ENCODE peak calls at places on chromosomes 12 and 14, in six cellular contexts. One of them, this sample, is unnamed.

GRCh38 chr12:124273630-124274029 is 21.3 kb upstream of the RFLNA start:
- DNase-seq in A549: peak
- DNase-seq in NCI-H1105: no peak
- DNase-seq in sciatic nerve: no peak
- DNase-seq in stimulated activated naive CD8-positive, alpha-beta T cell treated with anti-CD3 and anti-CD28 coated beads, Interleukin-15, amount 100 ng/mL, for 72 hours: peak
- DNase-seq in epithelial cell of esophagus: peak
- DNase-seq in this sample: peak

GRCh38 chr12:2273288-2273687 is 220.5 kb downstream of the CACNA1C start:
- DNase-seq in A549: no peak
- DNase-seq in NCI-H1105: no peak
- DNase-seq in sciatic nerve: peak
- DNase-seq in stimulated activated naive CD8-positive, alpha-beta T cell treated with anti-CD3 and anti-CD28 coated beads, Interleukin-15, amount 100 ng/mL, for 72 hours: no peak
- DNase-seq in epithelial cell of esophagus: no peak
- DNase-seq in this sample: no peak

GRCh38 chr12:4211372-4211771 is 62.2 kb upstream of the CCND2 start:
- DNase-seq in A549: no peak
- DNase-seq in NCI-H1105: no peak
- DNase-seq in sciatic nerve: no peak
- DNase-seq in stimulated activated naive CD8-positive, alpha-beta T cell treated with anti-CD3 and anti-CD28 coated beads, Interleukin-15, amount 100 ng/mL, for 72 hours: no peak
- DNase-seq in epithelial cell of esophagus: peak
- DNase-seq in this sample: no peak

GRCh38 chr12:13205809-13206559 is 9.5 kb downstream of the EMP1 start:
- DNase-seq in A549: peak
- DNase-seq in NCI-H1105: no peak
- DNase-seq in sciatic nerve: no peak
- DNase-seq in stimulated activated naive CD8-positive, alpha-beta T cell treated with anti-CD3 and anti-CD28 coated beads, Interleukin-15, amount 100 ng/mL, for 72 hours: peak
- DNase-seq in epithelial cell of esophagus: peak
- DNase-seq in this sample: peak

GRCh38 chr14:60631842-60632241 is 17.4 kb downstream of the SIX1 start:
- DNase-seq in A549: no peak
- DNase-seq in NCI-H1105: no peak
- DNase-seq in sciatic nerve: no peak
- DNase-seq in stimulated activated naive CD8-positive, alpha-beta T cell treated with anti-CD3 and anti-CD28 coated beads, Interleukin-15, amount 100 ng/mL, for 72 hours: no peak
- DNase-seq in epithelial cell of esophagus: no peak
- DNase-seq in this sample: no peak

GRCh38 chr12:55396326-55396725 is 4.0 kb upstream of the OR6C65 start:
- DNase-seq in A549: no peak
- DNase-seq in NCI-H1105: no peak
- DNase-seq in sciatic nerve: no peak
- DNase-seq in stimulated activated naive CD8-positive, alpha-beta T cell treated with anti-CD3 and anti-CD28 coated beads, Interleukin-15, amount 100 ng/mL, for 72 hours: no peak
- DNase-seq in epithelial cell of esophagus: no peak
- DNase-seq in this sample: no peak

GRCh38 chr14:100065942-100066574 is 836 bp downstream of the EVL start:
- DNase-seq in A549: no peak
- DNase-seq in NCI-H1105: no peak
- DNase-seq in sciatic nerve: no peak
- DNase-seq in stimulated activated naive CD8-positive, alpha-beta T cell treated with anti-CD3 and anti-CD28 coated beads, Interleukin-15, amount 100 ng/mL, for 72 hours: peak
- DNase-seq in epithelial cell of esophagus: no peak
- DNase-seq in this sample: no peak

GRCh38 chr14:106522990-106523389 is 996.6 kb downstream of the TMEM121 start:
- DNase-seq in A549: no peak
- DNase-seq in NCI-H1105: no peak
- DNase-seq in sciatic nerve: no peak
- DNase-seq in stimulated activated naive CD8-positive, alpha-beta T cell treated with anti-CD3 and anti-CD28 coated beads, Interleukin-15, amount 100 ng/mL, for 72 hours: no peak
- DNase-seq in epithelial cell of esophagus: no peak
- DNase-seq in this sample: no peak

GRCh38 chr14:37116933-37117844 is 55.2 kb downstream of the SLC25A21 start:
- DNase-seq in A549: peak
- DNase-seq in NCI-H1105: peak
- DNase-seq in sciatic nerve: no peak
- DNase-seq in stimulated activated naive CD8-positive, alpha-beta T cell treated with anti-CD3 and anti-CD28 coated beads, Interleukin-15, amount 100 ng/mL, for 72 hours: no peak
- DNase-seq in epithelial cell of esophagus: peak
- DNase-seq in this sample: peak

GRCh38 chr12:123935956-123936355 is 36.7 kb downstream of the CCDC92 start:
- DNase-seq in A549: no peak
- DNase-seq in NCI-H1105: no peak
- DNase-seq in sciatic nerve: no peak
- DNase-seq in stimulated activated naive CD8-positive, alpha-beta T cell treated with anti-CD3 and anti-CD28 coated beads, Interleukin-15, amount 100 ng/mL, for 72 hours: no peak
- DNase-seq in epithelial cell of esophagus: no peak
- DNase-seq in this sample: no peak

GRCh38 chr12:2841056-2841455 is 6.2 kb upstream of the NRIP2 start:
- DNase-seq in A549: no peak
- DNase-seq in NCI-H1105: no peak
- DNase-seq in sciatic nerve: no peak
- DNase-seq in stimulated activated naive CD8-positive, alpha-beta T cell treated with anti-CD3 and anti-CD28 coated beads, Interleukin-15, amount 100 ng/mL, for 72 hours: no peak
- DNase-seq in epithelial cell of esophagus: no peak
- DNase-seq in this sample: no peak

GRCh38 chr14:22131749-22132476 is 457.1 kb downstream of the DAD1 start:
- DNase-seq in A549: peak
- DNase-seq in NCI-H1105: no peak
- DNase-seq in sciatic nerve: no peak
- DNase-seq in stimulated activated naive CD8-positive, alpha-beta T cell treated with anti-CD3 and anti-CD28 coated beads, Interleukin-15, amount 100 ng/mL, for 72 hours: peak
- DNase-seq in epithelial cell of esophagus: peak
- DNase-seq in this sample: no peak

GRCh38 chr14:104794099-104794498 is 1.4 kb downstream of the AKT1 start:
- DNase-seq in A549: peak
- DNase-seq in NCI-H1105: no peak
- DNase-seq in sciatic nerve: no peak
- DNase-seq in stimulated activated naive CD8-positive, alpha-beta T cell treated with anti-CD3 and anti-CD28 coated beads, Interleukin-15, amount 100 ng/mL, for 72 hours: peak
- DNase-seq in epithelial cell of esophagus: peak
- DNase-seq in this sample: no peak

GRCh38 chr12:23340351-23340750 is 609.1 kb downstream of the SOX5 start:
- DNase-seq in A549: no peak
- DNase-seq in NCI-H1105: no peak
- DNase-seq in sciatic nerve: no peak
- DNase-seq in stimulated activated naive CD8-positive, alpha-beta T cell treated with anti-CD3 and anti-CD28 coated beads, Interleukin-15, amount 100 ng/mL, for 72 hours: no peak
- DNase-seq in epithelial cell of esophagus: no peak
- DNase-seq in this sample: no peak

GRCh38 chr12:65649126-65649525 is 175.2 kb upstream of the HMGA2 start:
- DNase-seq in A549: peak
- DNase-seq in NCI-H1105: no peak
- DNase-seq in sciatic nerve: no peak
- DNase-seq in stimulated activated naive CD8-positive, alpha-beta T cell treated with anti-CD3 and anti-CD28 coated beads, Interleukin-15, amount 100 ng/mL, for 72 hours: no peak
- DNase-seq in epithelial cell of esophagus: peak
- DNase-seq in this sample: peak

GRCh38 chr12:12560587-12561304 is 1.9 kb downstream of the DUSP16 start:
- DNase-seq in A549: peak
- DNase-seq in NCI-H1105: no peak
- DNase-seq in sciatic nerve: no peak
- DNase-seq in stimulated activated naive CD8-positive, alpha-beta T cell treated with anti-CD3 and anti-CD28 coated beads, Interleukin-15, amount 100 ng/mL, for 72 hours: peak
- DNase-seq in epithelial cell of esophagus: peak
- DNase-seq in this sample: peak

GRCh38 chr12:75738486-75738885 is 227.1 kb upstream of the KRR1 start:
- DNase-seq in A549: no peak
- DNase-seq in NCI-H1105: no peak
- DNase-seq in sciatic nerve: no peak
- DNase-seq in stimulated activated naive CD8-positive, alpha-beta T cell treated with anti-CD3 and anti-CD28 coated beads, Interleukin-15, amount 100 ng/mL, for 72 hours: peak
- DNase-seq in epithelial cell of esophagus: no peak
- DNase-seq in this sample: no peak

GRCh38 chr14:105582639-105583038 is 56.3 kb downstream of the TMEM121 start:
- DNase-seq in A549: no peak
- DNase-seq in NCI-H1105: no peak
- DNase-seq in sciatic nerve: peak
- DNase-seq in stimulated activated naive CD8-positive, alpha-beta T cell treated with anti-CD3 and anti-CD28 coated beads, Interleukin-15, amount 100 ng/mL, for 72 hours: no peak
- DNase-seq in epithelial cell of esophagus: peak
- DNase-seq in this sample: no peak

GRCh38 chr14:77141592-77142288 is at the start of gene ZDHHC22:
- DNase-seq in A549: peak
- DNase-seq in NCI-H1105: peak
- DNase-seq in sciatic nerve: no peak
- DNase-seq in stimulated activated naive CD8-positive, alpha-beta T cell treated with anti-CD3 and anti-CD28 coated beads, Interleukin-15, amount 100 ng/mL, for 72 hours: no peak
- DNase-seq in epithelial cell of esophagus: no peak
- DNase-seq in this sample: no peak

GRCh38 chr12:105721051-105721825 is 390.7 kb downstream of the C12orf75 start:
- DNase-seq in A549: no peak
- DNase-seq in NCI-H1105: peak
- DNase-seq in sciatic nerve: no peak
- DNase-seq in stimulated activated naive CD8-positive, alpha-beta T cell treated with anti-CD3 and anti-CD28 coated beads, Interleukin-15, amount 100 ng/mL, for 72 hours: no peak
- DNase-seq in epithelial cell of esophagus: no peak
- DNase-seq in this sample: no peak

GRCh38 chr14:104187931-104188726 is 49.7 kb downstream of the KIF26A start:
- DNase-seq in A549: no peak
- DNase-seq in NCI-H1105: no peak
- DNase-seq in sciatic nerve: no peak
- DNase-seq in stimulated activated naive CD8-positive, alpha-beta T cell treated with anti-CD3 and anti-CD28 coated beads, Interleukin-15, amount 100 ng/mL, for 72 hours: no peak
- DNase-seq in epithelial cell of esophagus: no peak
- DNase-seq in this sample: no peak

GRCh38 chr12:69688496-69689427 is 10.3 kb downstream of the BEST3 start:
- DNase-seq in A549: peak
- DNase-seq in NCI-H1105: no peak
- DNase-seq in sciatic nerve: peak
- DNase-seq in stimulated activated naive CD8-positive, alpha-beta T cell treated with anti-CD3 and anti-CD28 coated beads, Interleukin-15, amount 100 ng/mL, for 72 hours: peak
- DNase-seq in epithelial cell of esophagus: peak
- DNase-seq in this sample: peak

GRCh38 chr14:78254911-78255431 is 84.8 kb downstream of the NRXN3 start:
- DNase-seq in A549: peak
- DNase-seq in NCI-H1105: peak
- DNase-seq in sciatic nerve: no peak
- DNase-seq in stimulated activated naive CD8-positive, alpha-beta T cell treated with anti-CD3 and anti-CD28 coated beads, Interleukin-15, amount 100 ng/mL, for 72 hours: peak
- DNase-seq in epithelial cell of esophagus: peak
- DNase-seq in this sample: no peak

GRCh38 chr14:64510825-64511679 is 6.5 kb downstream of the ZBTB1 start:
- DNase-seq in A549: peak
- DNase-seq in NCI-H1105: peak
- DNase-seq in sciatic nerve: peak
- DNase-seq in stimulated activated naive CD8-positive, alpha-beta T cell treated with anti-CD3 and anti-CD28 coated beads, Interleukin-15, amount 100 ng/mL, for 72 hours: peak
- DNase-seq in epithelial cell of esophagus: peak
- DNase-seq in this sample: peak

GRCh38 chr12:97575792-97576191 is 113.2 kb downstream of the RMST start:
- DNase-seq in A549: no peak
- DNase-seq in NCI-H1105: no peak
- DNase-seq in sciatic nerve: no peak
- DNase-seq in stimulated activated naive CD8-positive, alpha-beta T cell treated with anti-CD3 and anti-CD28 coated beads, Interleukin-15, amount 100 ng/mL, for 72 hours: no peak
- DNase-seq in epithelial cell of esophagus: peak
- DNase-seq in this sample: no peak

GRCh38 chr14:77043177-77043983 is 14.9 kb upstream of the IRF2BPL start:
- DNase-seq in A549: peak
- DNase-seq in NCI-H1105: no peak
- DNase-seq in sciatic nerve: peak
- DNase-seq in stimulated activated naive CD8-positive, alpha-beta T cell treated with anti-CD3 and anti-CD28 coated beads, Interleukin-15, amount 100 ng/mL, for 72 hours: peak
- DNase-seq in epithelial cell of esophagus: peak
- DNase-seq in this sample: peak

GRCh38 chr12:1272132-1272531 is 281.1 kb downstream of the ERC1 start:
- DNase-seq in A549: no peak
- DNase-seq in NCI-H1105: no peak
- DNase-seq in sciatic nerve: no peak
- DNase-seq in stimulated activated naive CD8-positive, alpha-beta T cell treated with anti-CD3 and anti-CD28 coated beads, Interleukin-15, amount 100 ng/mL, for 72 hours: peak
- DNase-seq in epithelial cell of esophagus: no peak
- DNase-seq in this sample: no peak

GRCh38 chr12:92070864-92071445 is 74.7 kb downstream of the BTG1 start:
- DNase-seq in A549: peak
- DNase-seq in NCI-H1105: no peak
- DNase-seq in sciatic nerve: no peak
- DNase-seq in stimulated activated naive CD8-positive, alpha-beta T cell treated with anti-CD3 and anti-CD28 coated beads, Interleukin-15, amount 100 ng/mL, for 72 hours: no peak
- DNase-seq in epithelial cell of esophagus: no peak
- DNase-seq in this sample: no peak

GRCh38 chr12:45615268-45615667 is 114.2 kb upstream of the ARID2 start:
- DNase-seq in A549: peak
- DNase-seq in NCI-H1105: peak
- DNase-seq in sciatic nerve: no peak
- DNase-seq in stimulated activated naive CD8-positive, alpha-beta T cell treated with anti-CD3 and anti-CD28 coated beads, Interleukin-15, amount 100 ng/mL, for 72 hours: no peak
- DNase-seq in epithelial cell of esophagus: peak
- DNase-seq in this sample: no peak

GRCh38 chr12:75812341-75813018 is 219.1 kb downstream of the PHLDA1 start:
- DNase-seq in A549: no peak
- DNase-seq in NCI-H1105: peak
- DNase-seq in sciatic nerve: no peak
- DNase-seq in stimulated activated naive CD8-positive, alpha-beta T cell treated with anti-CD3 and anti-CD28 coated beads, Interleukin-15, amount 100 ng/mL, for 72 hours: no peak
- DNase-seq in epithelial cell of esophagus: no peak
- DNase-seq in this sample: no peak

GRCh38 chr12:42660968-42661937 is 71.7 kb upstream of the PRICKLE1 start:
- DNase-seq in A549: no peak
- DNase-seq in NCI-H1105: peak
- DNase-seq in sciatic nerve: no peak
- DNase-seq in stimulated activated naive CD8-positive, alpha-beta T cell treated with anti-CD3 and anti-CD28 coated beads, Interleukin-15, amount 100 ng/mL, for 72 hours: no peak
- DNase-seq in epithelial cell of esophagus: no peak
- DNase-seq in this sample: no peak

GRCh38 chr14:74917646-74918081 is 5.4 kb downstream of the RPS6KL1 start:
- DNase-seq in A549: no peak
- DNase-seq in NCI-H1105: no peak
- DNase-seq in sciatic nerve: peak
- DNase-seq in stimulated activated naive CD8-positive, alpha-beta T cell treated with anti-CD3 and anti-CD28 coated beads, Interleukin-15, amount 100 ng/mL, for 72 hours: no peak
- DNase-seq in epithelial cell of esophagus: no peak
- DNase-seq in this sample: no peak

GRCh38 chr12:132259364-132259871 is 70.0 kb downstream of the GALNT9 start:
- DNase-seq in A549: no peak
- DNase-seq in NCI-H1105: no peak
- DNase-seq in sciatic nerve: no peak
- DNase-seq in stimulated activated naive CD8-positive, alpha-beta T cell treated with anti-CD3 and anti-CD28 coated beads, Interleukin-15, amount 100 ng/mL, for 72 hours: no peak
- DNase-seq in epithelial cell of esophagus: no peak
- DNase-seq in this sample: no peak

GRCh38 chr14:74601982-74602381 is 10.1 kb downstream of the LTBP2 start:
- DNase-seq in A549: no peak
- DNase-seq in NCI-H1105: no peak
- DNase-seq in sciatic nerve: no peak
- DNase-seq in stimulated activated naive CD8-positive, alpha-beta T cell treated with anti-CD3 and anti-CD28 coated beads, Interleukin-15, amount 100 ng/mL, for 72 hours: no peak
- DNase-seq in epithelial cell of esophagus: no peak
- DNase-seq in this sample: no peak

GRCh38 chr12:40942326-40942725 is 245.8 kb upstream of the PDZRN4 start:
- DNase-seq in A549: peak
- DNase-seq in NCI-H1105: no peak
- DNase-seq in sciatic nerve: no peak
- DNase-seq in stimulated activated naive CD8-positive, alpha-beta T cell treated with anti-CD3 and anti-CD28 coated beads, Interleukin-15, amount 100 ng/mL, for 72 hours: no peak
- DNase-seq in epithelial cell of esophagus: peak
- DNase-seq in this sample: no peak

This sample was measured in SW 1271.